ENCODE peak calls at places on chromosomes 11 and 22, in five cellular contexts. E, K, X, A and S are unnamed samples.

GRCh38 chr11:46912526-46913150 is 5.7 kb downstream of the LRP4 start:
- DNase-seq in E (peak; percentile 62), K (peak; percentile 70), X (peak; percentile 48), A (no peak), S (peak; percentile 92)

GRCh38 chr22:24954114-24954463 is 1.6 kb downstream of the KIAA1671 start:
- DNase-seq in E (no peak), K (no peak), X (peak; percentile 47), A (no peak), S (no peak)

GRCh38 chr11:10298342-10298741 is 4.3 kb upstream of the SBF2 start:
- DNase-seq in E (no peak), K (no peak), X (peak; percentile 98), A (no peak), S (no peak)

GRCh38 chr11:95451682-95452081 is 220.7 kb upstream of the SESN3 start:
- DNase-seq in E (no peak), K (no peak), X (peak; percentile 76), A (peak; percentile 34), S (no peak)

GRCh38 chr11:72935705-72936104 is 121.5 kb downstream of the ATG16L2 start:
- DNase-seq in E (no peak), K (no peak), X (no peak), A (no peak), S (no peak)

GRCh38 chr11:34299284-34299961 is 58.4 kb downstream of the ABTB2 start:
- DNase-seq in E (peak; percentile 21), K (no peak), X (no peak), A (no peak), S (no peak)

GRCh38 chr22:38309614-38310517 is 7.4 kb downstream of the CSNK1E start:
- DNase-seq in E (no peak), K (no peak), X (peak; percentile 50), A (no peak), S (no peak)

GRCh38 chr22:40002935-40003715 is 8.4 kb downstream of the FAM83F start:
- DNase-seq in E (no peak), K (no peak), X (no peak), A (no peak), S (no peak)

GRCh38 chr22:19504900-19505734 is 19.1 kb downstream of the CLDN5 start:
- DNase-seq in E (no peak), K (no peak), X (no peak), A (no peak), S (no peak)

GRCh38 chr11:96384156-96384555 is 5.6 kb downstream of the CCDC82 start:
- DNase-seq in E (no peak), K (no peak), X (no peak), A (no peak), S (no peak)

GRCh38 chr11:134714021-134714656 is 302.1 kb upstream of the B3GAT1 start:
- DNase-seq in E (no peak), K (no peak), X (no peak), A (no peak), S (no peak)

GRCh38 chr22:26547426-26547825 is 35.2 kb upstream of the TFIP11 start:
- DNase-seq in E (no peak), K (no peak), X (no peak), A (no peak), S (no peak)

GRCh38 chr11:45042560-45042959 is 91.9 kb upstream of the TP53I11 start:
- DNase-seq in E (no peak), K (no peak), X (no peak), A (no peak), S (no peak)

GRCh38 chr11:112297248-112297866 is 36.7 kb upstream of the PLET1 start:
- DNase-seq in E (no peak), K (no peak), X (no peak), A (no peak), S (no peak)

GRCh38 chr22:48651981-48652538 is 1175.6 kb downstream of the BRD1 start:
- DNase-seq in E (no peak), K (no peak), X (no peak), A (no peak), S (no peak)

GRCh38 chr11:36689442-36689841 is 91.4 kb upstream of the RAG2 start:
- DNase-seq in E (no peak), K (no peak), X (no peak), A (no peak), S (no peak)

GRCh38 chr11:36684840-36685800 is 87.1 kb upstream of the RAG2 start:
- DNase-seq in E (no peak), K (no peak), X (no peak), A (no peak), S (no peak)

GRCh38 chr11:36683823-36684222 is 85.8 kb upstream of the RAG2 start:
- DNase-seq in E (no peak), K (no peak), X (no peak), A (no peak), S (no peak)

GRCh38 chr11:36688892-36689291 is 90.9 kb upstream of the RAG2 start:
- DNase-seq in E (no peak), K (no peak), X (no peak), A (no peak), S (no peak)

DNA sequence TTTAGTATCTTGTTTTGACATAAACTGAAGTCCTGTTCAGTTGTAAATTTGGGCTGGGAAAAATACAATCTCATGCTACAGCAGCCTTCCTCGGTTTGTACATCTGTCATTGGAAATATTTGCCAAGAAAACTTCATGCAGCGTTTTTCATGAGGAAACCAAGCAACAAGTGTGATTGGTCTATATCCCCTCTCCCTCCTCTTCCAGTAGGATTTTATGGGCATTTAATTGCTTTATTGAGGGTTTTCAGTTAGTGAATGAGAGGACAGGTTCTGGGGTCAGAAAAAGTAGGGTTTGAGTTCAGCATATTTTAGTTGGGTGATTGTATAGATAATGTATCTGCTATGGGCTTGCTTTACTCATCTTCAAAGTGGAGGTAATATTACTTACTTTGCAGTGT is 90.1 kb upstream of the RAG2 start:
- DNase-seq in E (no peak), K (no peak), X (no peak), A (no peak), S (no peak)
- H2BK12ac ChIP-seq in E (no peak overlapping the region), K (no peak overlapping the region), X (no peak overlapping the region), A (no peak overlapping the region), S (no peak overlapping the region)

GRCh38 chr11:35514481-35514880 is 10.9 kb downstream of the PAMR1 start:
- DNase-seq in E (no peak), K (no peak), X (no peak), A (no peak), S (no peak)

GRCh38 chr11:35517481-35517880 is 7.9 kb downstream of the PAMR1 start:
- DNase-seq in E (no peak), K (no peak), X (no peak), A (no peak), S (no peak)

GRCh38 chr11:35516361-35516760 is 9.1 kb downstream of the PAMR1 start:
- DNase-seq in E (no peak), K (no peak), X (no peak), A (no peak), S (no peak)

GRCh38 chr11:35518766-35519165 is 6.7 kb downstream of the PAMR1 start:
- DNase-seq in E (no peak), K (no peak), X (no peak), A (no peak), S (no peak)

DNA sequence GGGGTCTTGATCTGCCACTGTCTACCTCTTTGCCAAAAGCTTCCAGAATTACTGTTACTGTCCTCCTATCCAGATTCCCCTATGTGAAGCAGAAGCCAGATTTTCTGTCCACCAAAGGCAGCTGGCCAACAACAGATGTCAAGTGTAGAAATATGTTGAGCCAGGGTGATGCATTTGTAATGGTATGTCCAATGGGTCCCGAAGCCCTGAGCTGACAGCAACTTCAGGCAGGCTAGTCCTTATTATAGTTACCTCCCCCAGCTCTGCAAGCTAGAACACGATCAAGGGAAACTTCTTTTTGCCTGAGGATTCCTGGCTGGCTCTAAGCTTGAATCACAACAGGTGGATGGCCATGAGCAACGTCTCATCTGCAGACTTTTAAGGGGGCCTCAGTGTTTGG is 10.2 kb downstream of the PAMR1 start:
- DNase-seq in E (no peak), K (no peak), X (peak; percentile 73), A (peak; percentile 23), S (no peak)
- H2AK5ac ChIP-seq in E (no peak overlapping the region), K (no peak overlapping the region), X (no peak overlapping the region), A (no peak overlapping the region), S (no peak overlapping the region)

GRCh38 chr22:41561788-41562187 is 978 bp downstream of the CSDC2 start:
- DNase-seq in E (no peak), K (no peak), X (no peak), A (no peak), S (no peak)

GRCh38 chr22:41563051-41563711 is 2.4 kb downstream of the CSDC2 start:
- DNase-seq in E (no peak), K (no peak), X (peak; percentile 88), A (no peak), S (peak; percentile 42)

GRCh38 chr22:41561335-41561734 is 525 bp downstream of the CSDC2 start:
- DNase-seq in E (no peak), K (no peak), X (no peak), A (no peak), S (peak; percentile 54)

GRCh38 chr22:41564563-41564962 is 3.8 kb downstream of the CSDC2 start:
- DNase-seq in E (no peak), K (no peak), X (peak; percentile 40), A (no peak), S (no peak)

DNA sequence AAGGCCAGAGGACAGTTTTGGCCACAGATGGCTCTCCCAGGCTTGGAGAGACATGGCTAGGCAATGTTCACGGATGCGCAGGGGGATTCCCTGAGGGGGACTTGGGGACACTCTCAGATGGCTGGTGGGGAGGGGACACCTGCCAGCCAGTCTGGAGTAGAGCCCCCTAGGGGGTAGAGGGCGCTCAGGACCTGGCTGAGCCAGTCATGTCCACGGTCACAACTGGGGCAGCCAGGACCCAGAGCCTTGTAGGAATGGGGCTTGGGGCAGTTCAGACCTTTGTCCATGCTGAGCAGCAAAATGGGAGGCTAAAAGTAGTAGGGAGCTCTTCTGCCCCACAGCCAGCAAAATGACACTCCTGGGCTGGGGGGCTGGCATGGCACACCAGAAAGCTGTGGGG is 1.7 kb downstream of the CSDC2 start:
- DNase-seq in E (no peak), K (no peak), X (no peak), A (no peak), S (no peak)
- H2BK12ac ChIP-seq in E (no peak overlapping the region), K (peak overlapping the region; percentile 44), X (peak overlapping the region; percentile 79), A (peak overlapping the region; percentile 32), S (no peak overlapping the region)

DNA sequence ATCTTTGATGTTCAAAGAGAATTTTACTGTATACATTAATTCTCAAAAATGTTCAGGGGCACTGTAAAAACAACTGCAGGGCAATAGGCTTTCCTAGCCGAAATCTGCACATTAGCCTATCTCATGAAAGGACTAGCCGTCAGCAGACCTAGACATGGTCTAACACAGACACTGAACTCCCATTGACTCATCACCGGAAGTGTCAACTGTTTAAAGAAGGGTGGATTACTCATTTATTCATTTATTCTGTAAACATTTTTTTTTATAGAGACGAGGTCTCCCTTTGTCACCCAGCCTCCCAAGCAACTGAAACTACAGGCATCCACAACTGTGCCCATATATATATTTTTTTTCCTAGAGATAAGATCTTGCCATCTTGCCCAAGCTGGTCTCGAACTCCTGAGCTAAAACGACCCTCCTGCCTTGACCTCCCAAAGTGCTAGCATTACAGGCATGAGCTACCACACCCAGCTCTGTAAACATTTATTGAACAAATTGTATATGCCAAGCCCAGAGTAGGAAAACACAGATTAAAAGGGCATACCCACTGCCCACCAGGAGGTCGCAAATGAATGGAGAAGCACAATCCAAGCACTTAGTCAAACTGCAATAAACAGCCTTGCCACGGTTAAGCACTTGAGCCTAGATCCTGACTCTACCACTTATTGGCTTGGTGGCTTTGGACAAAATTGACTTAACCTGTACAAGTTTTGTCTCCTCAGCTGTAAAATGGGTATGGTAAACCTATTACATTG is 26.6 kb downstream of the RAB30 start:
- DNase-seq in E (no peak), K (no peak), X (peak; percentile 95), A (no peak), S (no peak)
- H2AK5ac ChIP-seq in E (no peak overlapping the region), K (no peak overlapping the region), X (peak overlapping the region; percentile 64), A (no peak overlapping the region), S (no peak overlapping the region)